ENCODE peak calls at places on chromosomes 12 and 14, in four cellular contexts. H, K, W and J are unnamed samples.

GRCh38 chr12:79191391-79191790 is 326.8 kb downstream of the SYT1 start:
- DNase-seq in H (no peak), K (no peak), W (no peak), J (no peak)

GRCh38 chr12:46266869-46267617 is 1.8 kb downstream of the SLC38A1 start:
- DNase-seq in W (peak), H (peak), K (peak), J (peak)

GRCh38 chr12:53781218-53781801 is 29.5 kb upstream of the CISTR start:
- DNase-seq in K (no peak), W (no peak), H (no peak), J (no peak)

GRCh38 chr14:67571275-67571990 is 28.6 kb downstream of the PIGH start:
- DNase-seq in H (peak), W (peak), K (peak), J (peak)

GRCh38 chr12:6697584-6698351 is 2.8 kb downstream of the PIANP start:
- DNase-seq in W (no peak), H (peak), K (no peak), J (peak)

GRCh38 chr14:39434401-39434800 is 2.2 kb upstream of the FBXO33 start:
- DNase-seq in K (no peak), W (no peak), H (no peak), J (no peak)

GRCh38 chr12:72179841-72180240 is 92.3 kb upstream of the TRHDE start:
- DNase-seq in H (no peak), W (no peak), K (no peak), J (no peak)

GRCh38 chr12:120397827-120398563 is 29.0 kb upstream of the MSI1 start:
- DNase-seq in W (no peak), K (no peak), H (peak), J (no peak)

GRCh38 chr14:33477752-33478151 is 473.1 kb downstream of the EGLN3 start:
- DNase-seq in K (no peak), H (peak), W (no peak), J (no peak)

GRCh38 chr12:3559601-3560294 is 68.7 kb downstream of the PRMT8 start:
- DNase-seq in W (no peak), K (no peak), H (no peak), J (no peak)

GRCh38 chr12:28265435-28266042 is 75.3 kb downstream of the CCDC91 start:
- DNase-seq in W (no peak), H (no peak), K (no peak), J (no peak)

GRCh38 chr12:54935235-54935951 is 49.2 kb downstream of the TESPA1 start:
- DNase-seq in W (peak), K (peak), H (peak), J (peak)

GRCh38 chr14:61147369-61147897 is 133.7 kb downstream of the TMEM30B start:
- DNase-seq in H (peak), W (no peak), K (no peak), J (no peak)

GRCh38 chr12:48765753-48766162 is 23.1 kb downstream of the ADCY6 start:
- DNase-seq in W (no peak), K (no peak), H (no peak), J (no peak)

GRCh38 chr14:61566537-61567225 is 128.6 kb upstream of the HIF1A start:
- DNase-seq in K (no peak), H (peak), W (no peak), J (no peak)

GRCh38 chr12:43349863-43350262 is 202.1 kb downstream of the ADAMTS20 start:
- DNase-seq in K (no peak), W (no peak), H (peak), J (no peak)

GRCh38 chr14:101276309-101277091 is 284.8 kb upstream of the DIO3 start:
- DNase-seq in K (no peak), W (no peak), H (no peak), J (no peak)